ENCODE peak calls at places on chromosomes 5 and 9, in five cellular contexts. N, W, F, V and X are unnamed samples.

GRCh38 chr5:117454716-117455212 is 880.1 kb upstream of the SEMA6A start:
- DNase-seq in N (peak; percentile 53), W (peak; percentile 70), F (peak; percentile 58), V (no peak), X (peak; percentile 46)

GRCh38 chr5:149837680-149838269 is 106.8 kb downstream of the PDE6A start:
- DNase-seq in N (peak; percentile 67), W (peak; percentile 18), F (peak; percentile 68), V (peak; percentile 87), X (no peak)

GRCh38 chr9:112119225-112120045 is 55.7 kb downstream of the SUSD1 start:
- DNase-seq in N (peak; percentile 41), W (no peak), F (no peak), V (no peak), X (no peak)

GRCh38 chr9:89955144-89955543 is 350.3 kb downstream of the GADD45G start:
- DNase-seq in N (no peak), W (no peak), F (no peak), V (no peak), X (no peak)

GRCh38 chr5:177366528-177367322 is 9.0 kb downstream of the RGS14 start:
- DNase-seq in N (peak; percentile 92), W (no peak), F (no peak), V (peak; percentile 70), X (no peak)

GRCh38 chr5:148107608-148108007 is 43.8 kb downstream of the SPINK5 start:
- DNase-seq in N (no peak), W (no peak), F (no peak), V (no peak), X (no peak)

GRCh38 chr9:81634915-81635516 is 54.3 kb downstream of the TLE1 start:
- DNase-seq in N (no peak), W (no peak), F (no peak), V (no peak), X (no peak)

GRCh38 chr9:72540348-72540873 is 19.0 kb downstream of the TMC1 start:
- DNase-seq in N (no peak), W (no peak), F (peak; percentile 25), V (no peak), X (no peak)

GRCh38 chr9:125889122-125889523 is 141.9 kb downstream of the PBX3 start:
- DNase-seq in N (peak; percentile 23), W (no peak), F (no peak), V (peak; percentile 1), X (peak; percentile 7)

GRCh38 chr5:73143716-73144115 is 23.3 kb downstream of the TMEM171 start:
- DNase-seq in N (no peak), W (no peak), F (no peak), V (no peak), X (no peak)

GRCh38 chr9:123323482-123324013 is 32.4 kb upstream of the CRB2 start:
- DNase-seq in N (no peak), W (no peak), F (no peak), V (no peak), X (no peak)

GRCh38 chr5:106876665-106877194 is 794.0 kb downstream of the EFNA5 start:
- DNase-seq in N (no peak), W (peak; percentile 40), F (peak; percentile 20), V (no peak), X (no peak)

GRCh38 chr5:139088024-139088423 is 110.1 kb downstream of the SIL1 start:
- DNase-seq in N (no peak), W (no peak), F (peak; percentile 72), V (no peak), X (no peak)

GRCh38 chr5:123028222-123028621 is 8.3 kb downstream of the PPIC start:
- DNase-seq in N (no peak), W (no peak), F (no peak), V (no peak), X (no peak)

GRCh38 chr5:169637856-169638190 is 748 bp downstream of the DOCK2 start:
- DNase-seq in N (peak; percentile 61), W (peak; percentile 86), F (no peak), V (no peak), X (peak; percentile 80)

GRCh38 chr9:100013573-100013972 is 85.2 kb downstream of the ERP44 start:
- DNase-seq in N (no peak), W (no peak), F (no peak), V (no peak), X (no peak)

GRCh38 chr9:112558476-112558875 is 71.8 kb downstream of the KIAA1958 start:
- DNase-seq in N (no peak), W (no peak), F (peak; percentile 54), V (no peak), X (no peak)

GRCh38 chr5:174793684-174794328 is 69.4 kb downstream of the MSX2 start:
- DNase-seq in N (peak; percentile 39), W (peak; percentile 48), F (peak; percentile 42), V (peak; percentile 10), X (peak; percentile 61)

GRCh38 chr5:66518753-66519152 is 77.4 kb upstream of the MAST4 start:
- DNase-seq in N (no peak), W (no peak), F (no peak), V (no peak), X (no peak)

GRCh38 chr5:8061140-8061469 is 192.2 kb downstream of the MTRR start:
- DNase-seq in N (no peak), W (no peak), F (no peak), V (no peak), X (no peak)

GRCh38 chr9:121663591-121663990 is 12.2 kb downstream of the DAB2IP start:
- DNase-seq in N (no peak), W (no peak), F (no peak), V (no peak), X (no peak)

GRCh38 chr5:112918679-112919078 is 3.3 kb downstream of the REEP5 start:
- DNase-seq in N (no peak), W (no peak), F (no peak), V (no peak), X (no peak)

GRCh38 chr5:142600611-142601360 is 85.1 kb downstream of the FGF1 start:
- DNase-seq in N (peak; percentile 24), W (no peak), F (no peak), V (peak; percentile 46), X (no peak)

GRCh38 chr5:116084231-116084630 is 594 bp upstream of the COMMD10 start:
- DNase-seq in N (peak; percentile 42), W (peak; percentile 55), F (peak; percentile 38), V (peak; percentile 26), X (peak; percentile 37)

GRCh38 chr9:114369567-114370240 is 18.1 kb downstream of the AKNA start:
- DNase-seq in N (no peak), W (no peak), F (no peak), V (no peak), X (no peak)

GRCh38 chr9:89522261-89522978 is 24.5 kb upstream of the SEMA4D start:
- DNase-seq in N (peak; percentile 42), W (peak; percentile 92), F (peak; percentile 92), V (no peak), X (peak; percentile 64)

GRCh38 chr9:123107639-123108285 is 74.3 kb downstream of the GPR21 start:
- DNase-seq in N (no peak), W (no peak), F (no peak), V (no peak), X (no peak)

GRCh38 chr5:169221519-169221918 is 79.4 kb downstream of the SLIT3 start:
- DNase-seq in N (no peak), W (no peak), F (no peak), V (no peak), X (no peak)

GRCh38 chr5:77396017-77396416 is 96.1 kb downstream of the WDR41 start:
- DNase-seq in N (no peak), W (peak; percentile 65), F (no peak), V (no peak), X (no peak)

GRCh38 chr9:92640398-92641091 is 29.4 kb downstream of the IPPK start:
- DNase-seq in N (no peak), W (no peak), F (no peak), V (no peak), X (no peak)

GRCh38 chr5:172795401-172795977 is 24.5 kb upstream of the DUSP1 start:
- DNase-seq in N (peak; percentile 59), W (no peak), F (peak; percentile 88), V (no peak), X (no peak)

GRCh38 chr9:96644137-96644536 is 11.0 kb downstream of the PRXL2C start:
- DNase-seq in N (no peak), W (no peak), F (no peak), V (no peak), X (no peak)

GRCh38 chr5:1330847-1331831 is 13.8 kb downstream of the CLPTM1L start:
- DNase-seq in N (no peak), W (no peak), F (no peak), V (no peak), X (no peak)

GRCh38 chr9:35603506-35603985 is 1.5 kb upstream of the TESK1 start:
- DNase-seq in N (peak; percentile 54), W (no peak), F (no peak), V (no peak), X (peak; percentile 29)

GRCh38 chr5:137316346-137316736 is 182.8 kb downstream of the SPOCK1 start:
- DNase-seq in N (no peak), W (no peak), F (peak; percentile 10), V (no peak), X (no peak)

GRCh38 chr9:81427870-81428269 is 261.5 kb downstream of the TLE1 start:
- DNase-seq in N (no peak), W (no peak), F (no peak), V (no peak), X (no peak)

GRCh38 chr5:174189638-174190037 is 144.1 kb downstream of the NSG2 start:
- DNase-seq in N (no peak), W (no peak), F (no peak), V (no peak), X (no peak)

GRCh38 chr5:56569051-56569450 is 246.3 kb upstream of the MAP3K1 start:
- DNase-seq in N (no peak), W (no peak), F (no peak), V (no peak), X (no peak)